ENCODE peak calls at places on chromosomes 5 and 9, in eight cellular contexts. R is NCI-H1092, P is astrocyte of the spinal cord, Z is 8988T, O is SHP77, Y is germinal center, D is HFFc6, I is HCEC 1CT. Q is an unnamed sample.

GRCh38 chr5:142065273-142065672 is 43.3 kb upstream of the NDFIP1 start:
- DNase-seq in R (no peak), P (peak), Z (no peak), O (peak), Y (no peak), D (peak), I (peak), Q (peak)

GRCh38 chr5:13331585-13331984 is 612.9 kb downstream of the DNAH5 start:
- DNase-seq in R (no peak), P (no peak), Z (no peak), O (no peak), Y (no peak), D (no peak), I (no peak), Q (no peak)

GRCh38 chr5:87570366-87570765 is 157.6 kb upstream of the CCNH start:
- DNase-seq in R (no peak), P (no peak), Z (no peak), O (no peak), Y (no peak), D (no peak), I (no peak), Q (no peak)

GRCh38 chr9:84711936-84712335 is 42.4 kb downstream of the NTRK2 start:
- DNase-seq in R (peak), P (peak), Z (no peak), O (peak), Y (no peak), D (peak), I (no peak), Q (no peak)

GRCh38 chr9:130327070-130327780 is 61.7 kb downstream of the HMCN2 start:
- DNase-seq in R (no peak), P (no peak), Z (no peak), O (no peak), Y (no peak), D (no peak), I (no peak), Q (no peak)

GRCh38 chr5:54363669-54364068 is 53.3 kb upstream of the ARL15 start:
- DNase-seq in R (no peak), P (no peak), Z (no peak), O (no peak), Y (no peak), D (peak), I (peak), Q (no peak)

GRCh38 chr5:139863855-139864558 is 68.4 kb downstream of the PSD2 start:
- DNase-seq in R (peak), P (peak), Z (peak), O (peak), Y (peak), D (peak), I (peak), Q (no peak)

GRCh38 chr5:43840424-43841232 is 237.6 kb downstream of the NNT start:
- DNase-seq in R (no peak), P (no peak), Z (no peak), O (no peak), Y (no peak), D (no peak), I (no peak), Q (no peak)

GRCh38 chr5:73812962-73813588 is 187.1 kb downstream of the ARHGEF28 start:
- DNase-seq in R (no peak), P (peak), Z (no peak), O (no peak), Y (no peak), D (no peak), I (no peak), Q (no peak)

GRCh38 chr9:78242041-78242440 is 6.2 kb downstream of the CEP78 start:
- DNase-seq in R (no peak), P (no peak), Z (no peak), O (no peak), Y (no peak), D (no peak), I (no peak), Q (no peak)